ENCODE peak calls at places on chromosomes 6 and 20, in six cellular contexts. U is endothelial cell of umbilical vein, A is GM23338, M is HFF-Myc, E is astrocyte of the spinal cord, J is tibial artery. G is an unnamed sample.

GRCh38 chr6:128822271-128822670 is 60.7 kb upstream of the LAMA2 start:
- DNase-seq in U (no peak), A (no peak), M (no peak), E (peak), J (no peak), G (no peak)

GRCh38 chr20:36483919-36484808 is 57.2 kb upstream of the MYL9 start:
- DNase-seq in U (no peak), A (no peak), M (no peak), E (peak), J (no peak), G (no peak)

GRCh38 chr6:45327956-45328522 is at the start of gene RUNX2:
- DNase-seq in U (no peak), A (peak), M (peak), E (peak), J (no peak), G (no peak)

GRCh38 chr6:118935331-118935668 is 341 bp upstream of the MCM9 start:
- DNase-seq in U (no peak), A (no peak), M (no peak), E (no peak), J (no peak), G (no peak)

GRCh38 chr6:46014054-46014453 is 1.6 kb downstream of the CLIC5 start:
- DNase-seq in U (no peak), A (no peak), M (no peak), E (no peak), J (no peak), G (no peak)

GRCh38 chr6:69422474-69422873 is 374.3 kb downstream of the LMBRD1 start:
- DNase-seq in U (no peak), A (peak), M (no peak), E (no peak), J (no peak), G (peak)

GRCh38 chr6:33716379-33716778 is 4.9 kb upstream of the UQCC2 start:
- DNase-seq in U (no peak), A (no peak), M (no peak), E (no peak), J (no peak), G (no peak)

GRCh38 chr20:37323985-37324384 is 22.0 kb upstream of the SRC start:
- DNase-seq in U (no peak), A (no peak), M (no peak), E (peak), J (no peak), G (no peak)

GRCh38 chr6:18302561-18303439 is 38.5 kb upstream of the DEK start:
- DNase-seq in U (peak), A (peak), M (no peak), E (peak), J (no peak), G (peak)

GRCh38 chr6:69791065-69791471 is 5.7 kb downstream of the LMBRD1 start:
- DNase-seq in U (no peak), A (peak), M (no peak), E (peak), J (no peak), G (no peak)

GRCh38 chr6:56096946-56097345 is 150.4 kb downstream of the COL21A1 start:
- DNase-seq in U (peak), A (no peak), M (no peak), E (no peak), J (no peak), G (no peak)

DNA sequence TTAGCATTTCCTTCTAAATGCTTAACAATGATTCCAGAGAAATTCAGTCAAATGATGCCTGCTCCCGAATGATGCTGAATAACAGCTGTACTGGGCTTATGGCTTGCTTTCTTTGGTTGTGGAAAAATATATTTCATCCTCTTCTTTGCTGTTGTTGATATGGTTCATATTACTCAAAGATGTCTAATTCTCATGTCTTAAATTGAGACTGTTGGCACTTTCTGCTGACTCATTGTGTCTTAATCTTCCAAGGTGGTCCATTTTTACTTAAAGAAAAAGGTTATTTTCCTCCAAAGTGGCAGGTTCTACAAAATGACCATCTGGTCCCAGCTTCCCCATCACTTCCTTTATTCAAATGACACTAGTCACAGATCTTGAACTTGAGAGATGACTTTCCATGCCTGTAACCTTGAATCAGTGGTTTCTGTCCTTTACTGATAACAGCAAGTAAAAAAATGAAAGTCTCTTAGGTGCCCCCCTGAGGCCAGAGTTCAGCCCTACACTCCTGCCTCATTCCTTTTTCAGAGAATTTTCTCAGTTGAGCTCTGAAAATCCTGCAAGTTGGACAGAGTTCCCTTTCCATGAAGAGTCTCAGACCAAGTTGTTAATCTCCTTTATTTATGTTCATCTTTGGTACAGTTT is 6.9 kb downstream of the SNAP25 start:
- DNase-seq in U (no peak), A (peak), M (no peak), E (no peak), J (no peak), G (peak)
- TF ChIP-seq CTCF in U (no peak), A (peak), M (peak), E (peak), J (no peak), G (peak)

GRCh38 chr6:35049346-35049745 is 91.8 kb downstream of the TCP11 start:
- DNase-seq in U (no peak), A (no peak), M (no peak), E (no peak), J (peak), G (no peak)

GRCh38 chr6:35047265-35048011 is 93.7 kb downstream of the TCP11 start:
- DNase-seq in U (peak), A (no peak), M (no peak), E (peak), J (peak), G (no peak)

GRCh38 chr6:35048031-35048613 is 93.0 kb downstream of the TCP11 start:
- DNase-seq in U (peak), A (peak), M (no peak), E (no peak), J (peak), G (peak)

GRCh38 chr6:35049885-35050284 is 91.3 kb downstream of the TCP11 start:
- DNase-seq in U (no peak), A (no peak), M (peak), E (peak), J (peak), G (no peak)

DNA sequence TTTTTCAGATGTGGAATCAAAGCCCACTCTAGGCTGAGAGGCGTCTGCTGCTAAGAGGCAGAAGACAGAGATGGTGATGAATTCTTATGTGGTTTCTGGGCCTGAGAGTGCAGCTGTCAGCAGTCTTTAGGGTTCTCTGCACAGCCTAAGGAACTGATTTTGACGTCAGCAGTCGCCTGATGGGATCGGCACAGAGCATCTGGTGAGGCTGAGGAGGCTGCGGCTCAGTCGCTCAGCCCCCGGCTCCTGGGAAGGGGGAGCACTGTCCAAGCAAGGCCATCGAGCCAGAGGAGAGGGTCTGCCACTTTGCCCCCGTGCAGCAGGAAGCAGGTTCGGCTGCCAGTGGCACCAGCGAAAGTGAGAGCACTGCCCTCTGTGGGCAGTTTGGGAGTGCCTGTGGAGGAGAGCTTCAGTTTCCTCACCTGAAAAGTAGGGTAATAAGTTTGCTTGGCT is 92.5 kb downstream of the TCP11 start:
- DNase-seq in U (no peak), A (peak), M (no peak), E (peak), J (peak), G (peak)
- TF ChIP-seq CTCF in U (no peak), A (peak), M (peak), E (peak), J (no peak), G (peak)

GRCh38 chr20:54479138-54479906 is 3.9 kb downstream of the DOK5 start:
- DNase-seq in U (no peak), A (peak), M (no peak), E (no peak), J (no peak), G (peak)
- TF ChIP-seq CTCF in U (peak), A (peak), M (no peak), E (peak), J (no peak), G (peak)

GRCh38 chr6:62039602-62040001 is 246.4 kb downstream of the KHDRBS2 start:
- DNase-seq in U (no peak), A (no peak), M (no peak), E (no peak), J (no peak), G (no peak)

DNA sequence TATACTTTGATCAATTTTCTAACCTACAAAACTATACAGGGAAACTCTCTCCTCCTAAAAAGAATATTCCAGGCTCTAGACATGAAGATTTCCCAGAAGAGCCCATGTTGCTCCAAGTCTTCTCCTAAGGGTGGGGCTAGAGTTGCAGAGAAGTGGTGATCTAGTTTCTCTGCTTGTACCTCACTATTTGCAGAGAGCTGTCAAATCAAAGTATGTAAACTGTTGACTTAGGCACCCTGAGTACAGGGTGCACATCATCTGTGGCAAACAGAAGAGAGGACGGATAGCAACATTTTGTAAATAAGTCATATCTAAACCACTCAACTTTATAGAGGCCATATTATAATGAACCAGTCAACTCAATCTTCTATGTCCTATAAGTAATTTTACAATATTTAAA is 250.1 kb downstream of the KHDRBS2 start:
- DNase-seq in U (no peak), A (no peak), M (no peak), E (no peak), J (no peak), G (no peak)
- TF ChIP-seq CTCF in U (no peak), A (peak), M (no peak), E (no peak), J (no peak), G (no peak)

DNA sequence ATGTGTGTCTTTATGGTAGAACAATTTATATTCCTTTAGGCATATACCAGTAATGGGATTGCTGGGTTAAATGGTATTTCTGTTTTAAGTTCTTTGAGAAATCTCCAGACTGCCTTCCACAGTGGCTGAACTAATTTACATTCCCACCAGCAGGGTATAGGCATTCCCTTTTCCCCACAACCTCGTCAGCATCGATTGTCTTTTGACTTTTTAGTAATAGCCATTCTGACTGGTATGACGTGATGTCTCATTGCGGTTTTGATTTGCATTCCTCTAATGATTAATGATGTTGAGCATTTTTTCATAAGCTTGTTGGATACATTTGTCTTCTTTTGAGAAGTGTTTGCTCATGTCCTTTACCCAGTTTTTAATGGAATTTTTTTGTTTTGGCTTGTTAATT is 5.3 kb upstream of the TASP1 start:
- DNase-seq in U (no peak), A (peak), M (no peak), E (peak), J (no peak), G (no peak)
- TF ChIP-seq CTCF in U (no peak), A (no peak), M (no peak), E (no peak), J (no peak), G (no peak)

GRCh38 chr20:25468126-25469075 is 60.9 kb downstream of the GINS1 start:
- DNase-seq in U (no peak), A (no peak), M (no peak), E (no peak), J (no peak), G (no peak)

GRCh38 chr20:25471020-25471419 is 63.5 kb downstream of the GINS1 start:
- DNase-seq in U (no peak), A (no peak), M (no peak), E (no peak), J (no peak), G (no peak)

GRCh38 chr20:25467441-25467840 is 60.0 kb downstream of the GINS1 start:
- DNase-seq in U (no peak), A (no peak), M (no peak), E (no peak), J (peak), G (no peak)

GRCh38 chr20:25469558-25469957 is 62.1 kb downstream of the GINS1 start:
- DNase-seq in U (no peak), A (no peak), M (no peak), E (no peak), J (no peak), G (no peak)

DNA sequence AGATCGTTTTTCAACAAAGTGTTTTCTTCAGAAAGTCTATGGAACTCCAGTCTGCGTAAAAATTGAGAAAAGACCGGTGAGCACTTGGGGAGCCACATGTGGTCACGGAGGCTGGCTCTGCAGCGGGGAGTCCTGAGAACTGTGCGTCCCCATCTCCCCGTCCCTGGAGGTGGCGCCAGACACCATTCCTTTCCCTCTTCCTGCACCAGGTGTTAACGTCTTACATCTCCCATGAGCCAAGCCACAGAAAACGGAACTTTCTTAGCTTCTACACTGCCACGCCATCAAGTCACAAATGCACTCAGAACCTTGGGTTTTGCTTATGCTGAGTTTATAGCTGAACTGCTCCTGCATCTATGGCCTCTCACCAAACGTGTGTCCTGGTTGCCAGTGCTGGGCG is 62.6 kb downstream of the GINS1 start:
- DNase-seq in U (peak), A (peak), M (no peak), E (peak), J (no peak), G (peak)
- TF ChIP-seq CTCF in U (peak), A (peak), M (peak), E (peak), J (peak), G (peak)

DNA sequence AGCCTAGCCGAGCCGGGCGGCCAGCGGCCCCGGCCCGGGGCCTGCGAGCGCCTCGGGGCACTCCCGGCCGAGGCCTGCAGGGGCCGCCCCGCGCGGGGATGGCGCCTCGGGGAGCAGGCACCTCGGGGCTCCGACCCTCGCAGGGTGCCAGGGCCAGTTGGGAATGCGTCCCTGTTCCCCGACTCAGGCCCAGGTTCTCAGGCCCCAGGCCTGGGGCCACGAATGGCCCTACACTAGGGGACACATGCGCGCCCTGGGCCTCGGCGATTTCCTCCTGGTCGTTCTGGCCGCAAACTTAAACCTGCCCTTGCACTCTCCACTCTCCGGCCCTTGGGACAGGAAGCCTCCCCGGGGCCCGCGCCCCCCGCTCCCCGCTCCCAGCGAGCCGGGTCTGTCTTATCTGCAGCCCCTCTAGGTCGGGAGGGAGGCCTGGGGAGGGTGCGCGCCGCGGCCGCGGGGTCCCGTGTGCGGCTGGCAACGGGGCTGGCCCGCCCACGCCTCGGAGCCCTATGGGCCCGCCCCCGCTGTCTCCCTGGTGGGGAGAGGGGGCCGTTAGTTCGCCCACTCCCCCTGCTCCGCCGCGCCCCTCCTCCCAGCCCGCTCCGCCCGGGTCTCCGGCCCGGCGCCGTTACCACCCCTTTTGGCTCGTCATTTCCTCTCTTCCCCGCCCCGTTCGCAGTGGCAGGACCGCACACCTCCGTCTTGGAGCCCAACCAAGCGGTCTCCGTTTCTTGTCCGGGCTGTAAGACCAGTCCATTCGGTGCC is 611 bp downstream of the NFYA start:
- DNase-seq in U (peak), A (peak), M (no peak), E (peak), J (peak), G (peak)
- TF ChIP-seq CTCF in U (peak), A (peak), M (no peak), E (no peak), J (peak), G (peak)

GRCh38 chr20:49030954-49031619 is 15.0 kb upstream of the CSE1L start:
- DNase-seq in U (no peak), A (no peak), M (no peak), E (no peak), J (no peak), G (no peak)

GRCh38 chr20:49032455-49032854 is 13.7 kb upstream of the CSE1L start:
- DNase-seq in U (no peak), A (no peak), M (no peak), E (no peak), J (no peak), G (no peak)

GRCh38 chr20:49029203-49029602 is 16.9 kb upstream of the CSE1L start:
- DNase-seq in U (no peak), A (no peak), M (no peak), E (no peak), J (no peak), G (no peak)

GRCh38 chr20:49024220-49024619 is 21.9 kb upstream of the CSE1L start:
- DNase-seq in U (no peak), A (no peak), M (no peak), E (no peak), J (no peak), G (no peak)

DNA sequence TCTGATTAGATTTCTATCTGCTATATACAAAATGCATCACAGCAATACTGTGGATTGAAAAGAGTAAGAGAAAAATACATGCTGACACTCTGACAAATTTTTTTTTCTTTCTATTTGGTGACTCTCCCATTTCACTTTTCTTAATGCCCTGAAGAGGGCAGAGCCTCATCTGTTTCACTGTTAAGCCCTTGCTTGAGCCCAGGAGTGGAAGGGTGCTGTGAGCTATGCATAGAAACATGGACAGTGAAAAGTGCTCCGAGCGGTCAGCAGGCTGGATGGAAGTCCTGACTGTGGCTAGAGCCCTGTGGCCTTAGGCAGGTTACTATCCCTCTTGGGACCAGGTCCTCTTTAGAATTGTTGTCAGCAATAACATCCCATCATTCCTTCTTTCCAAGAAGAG is 17.4 kb upstream of the CSE1L start:
- DNase-seq in U (no peak), A (peak), M (no peak), E (no peak), J (no peak), G (peak)
- TF ChIP-seq CTCF in U (peak), A (peak), M (peak), E (peak), J (no peak), G (peak)

GRCh38 chr6:137631323-137631722 is 137.1 kb upstream of the OLIG3 start:
- DNase-seq in U (no peak), A (peak), M (no peak), E (no peak), J (no peak), G (peak)

GRCh38 chr6:137625100-137625661 is 131.0 kb upstream of the OLIG3 start:
- DNase-seq in U (no peak), A (no peak), M (no peak), E (no peak), J (no peak), G (no peak)

GRCh38 chr6:137630666-137631065 is 136.5 kb upstream of the OLIG3 start:
- DNase-seq in U (no peak), A (no peak), M (no peak), E (no peak), J (no peak), G (no peak)

GRCh38 chr6:137623293-137623692 is 129.1 kb upstream of the OLIG3 start:
- DNase-seq in U (no peak), A (no peak), M (no peak), E (no peak), J (no peak), G (no peak)

DNA sequence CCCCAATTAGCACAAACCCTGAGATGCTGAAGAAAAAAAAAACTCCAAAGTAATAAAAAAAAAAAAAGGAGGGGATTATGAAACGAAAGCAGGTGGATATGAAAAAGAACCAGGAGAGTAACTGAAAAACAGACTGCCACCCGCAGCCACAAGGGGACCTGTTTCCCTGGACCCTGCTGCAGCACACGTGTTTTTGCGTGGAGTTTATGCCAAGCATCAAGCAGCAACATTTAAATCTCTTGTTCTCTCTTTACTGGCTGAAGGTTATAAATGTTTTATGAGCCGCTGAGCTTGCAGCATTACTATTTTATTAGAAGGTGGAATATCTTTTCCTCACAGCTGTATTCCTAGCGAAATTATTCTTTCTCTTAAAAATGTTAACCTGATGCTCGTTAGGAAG is 131.6 kb upstream of the OLIG3 start:
- DNase-seq in U (no peak), A (no peak), M (no peak), E (no peak), J (no peak), G (no peak)
- TF ChIP-seq CTCF in U (no peak), A (peak), M (peak), E (no peak), J (no peak), G (peak)